ENCODE peak calls at places on chromosomes 5 and 9, in six cellular contexts. One of them, this sample, is unnamed.

GRCh38 chr5:131150408-131150807 is 14.6 kb downstream of the HINT1 start:
- DNase-seq in coronary artery: no peak
- DNase-seq in GM12864: no peak
- DNase-seq in osteoblast: no peak
- DNase-seq in cardiac muscle cell: no peak
- DNase-seq in IMR-90: no peak
- DNase-seq in this sample: no peak

GRCh38 chr9:118578467-118578866 is 790.8 kb downstream of the BRINP1 start:
- DNase-seq in coronary artery: no peak
- DNase-seq in GM12864: no peak
- DNase-seq in osteoblast: no peak
- DNase-seq in cardiac muscle cell: no peak
- DNase-seq in IMR-90: no peak
- DNase-seq in this sample: peak

GRCh38 chr5:135989686-135990085 is 34.9 kb upstream of the LECT2 start:
- DNase-seq in coronary artery: no peak
- DNase-seq in GM12864: no peak
- DNase-seq in osteoblast: no peak
- DNase-seq in cardiac muscle cell: no peak
- DNase-seq in IMR-90: no peak
- DNase-seq in this sample: no peak

GRCh38 chr9:105390901-105391300 is 56.9 kb upstream of the FSD1L start:
- DNase-seq in coronary artery: no peak
- DNase-seq in GM12864: no peak
- DNase-seq in osteoblast: no peak
- DNase-seq in cardiac muscle cell: no peak
- DNase-seq in IMR-90: no peak
- DNase-seq in this sample: no peak

GRCh38 chr5:38257236-38258036 is 923 bp upstream of the EGFLAM start:
- DNase-seq in coronary artery: no peak
- DNase-seq in GM12864: no peak
- DNase-seq in osteoblast: no peak
- DNase-seq in cardiac muscle cell: peak
- DNase-seq in IMR-90: no peak
- DNase-seq in this sample: no peak

GRCh38 chr9:8234286-8234819 is 434.8 kb upstream of the DMAC1 start:
- DNase-seq in coronary artery: no peak
- DNase-seq in GM12864: no peak
- DNase-seq in osteoblast: no peak
- DNase-seq in cardiac muscle cell: no peak
- DNase-seq in IMR-90: no peak
- DNase-seq in this sample: no peak

GRCh38 chr9:11064853-11065252 is 452.1 kb upstream of the PTPRD start:
- DNase-seq in coronary artery: no peak
- DNase-seq in GM12864: no peak
- DNase-seq in osteoblast: no peak
- DNase-seq in cardiac muscle cell: no peak
- DNase-seq in IMR-90: no peak
- DNase-seq in this sample: no peak

GRCh38 chr9:17636359-17636758 is 57.5 kb downstream of the SH3GL2 start:
- DNase-seq in coronary artery: no peak
- DNase-seq in GM12864: no peak
- DNase-seq in osteoblast: no peak
- DNase-seq in cardiac muscle cell: no peak
- DNase-seq in IMR-90: no peak
- DNase-seq in this sample: no peak

GRCh38 chr5:14181299-14181968 is 38.3 kb downstream of the TRIO start:
- DNase-seq in coronary artery: no peak
- DNase-seq in GM12864: no peak
- DNase-seq in osteoblast: no peak
- DNase-seq in cardiac muscle cell: no peak
- DNase-seq in IMR-90: no peak
- DNase-seq in this sample: no peak

GRCh38 chr5:140131967-140132409 is 6.3 kb downstream of the IGIP start:
- DNase-seq in coronary artery: no peak
- DNase-seq in GM12864: no peak
- DNase-seq in osteoblast: no peak
- DNase-seq in cardiac muscle cell: no peak
- DNase-seq in IMR-90: peak
- DNase-seq in this sample: peak

GRCh38 chr9:92656537-92656925 is 13.4 kb downstream of the IPPK start:
- DNase-seq in coronary artery: no peak
- DNase-seq in GM12864: no peak
- DNase-seq in osteoblast: peak
- DNase-seq in cardiac muscle cell: no peak
- DNase-seq in IMR-90: no peak
- DNase-seq in this sample: no peak

GRCh38 chr9:91407580-91408275 is 15.9 kb downstream of the NFIL3 start:
- DNase-seq in coronary artery: no peak
- DNase-seq in GM12864: no peak
- DNase-seq in osteoblast: peak
- DNase-seq in cardiac muscle cell: no peak
- DNase-seq in IMR-90: no peak
- DNase-seq in this sample: no peak

GRCh38 chr5:179746872-179747271 is 14.2 kb downstream of the MAML1 start:
- DNase-seq in coronary artery: no peak
- DNase-seq in GM12864: no peak
- DNase-seq in osteoblast: no peak
- DNase-seq in cardiac muscle cell: no peak
- DNase-seq in IMR-90: no peak
- DNase-seq in this sample: no peak

GRCh38 chr5:124061663-124062062 is 549.7 kb downstream of the CSNK1G3 start:
- DNase-seq in coronary artery: no peak
- DNase-seq in GM12864: no peak
- DNase-seq in osteoblast: no peak
- DNase-seq in cardiac muscle cell: no peak
- DNase-seq in IMR-90: peak
- DNase-seq in this sample: peak

GRCh38 chr5:8961219-8961618 is 584.7 kb downstream of the SEMA5A start:
- DNase-seq in coronary artery: no peak
- DNase-seq in GM12864: no peak
- DNase-seq in osteoblast: no peak
- DNase-seq in cardiac muscle cell: no peak
- DNase-seq in IMR-90: no peak
- DNase-seq in this sample: no peak

GRCh38 chr5:16508730-16509531 is 43.3 kb upstream of the ZNF622 start:
- DNase-seq in coronary artery: no peak
- DNase-seq in GM12864: no peak
- DNase-seq in osteoblast: no peak
- DNase-seq in cardiac muscle cell: peak
- DNase-seq in IMR-90: no peak
- DNase-seq in this sample: peak

GRCh38 chr9:114448706-114449105 is 56.6 kb downstream of the WHRN start:
- DNase-seq in coronary artery: peak
- DNase-seq in GM12864: no peak
- DNase-seq in osteoblast: peak
- DNase-seq in cardiac muscle cell: no peak
- DNase-seq in IMR-90: peak
- DNase-seq in this sample: peak

GRCh38 chr9:117278020-117278419 is 136.8 kb downstream of the ASTN2 start:
- DNase-seq in coronary artery: no peak
- DNase-seq in GM12864: no peak
- DNase-seq in osteoblast: no peak
- DNase-seq in cardiac muscle cell: no peak
- DNase-seq in IMR-90: no peak
- DNase-seq in this sample: no peak
- H3K4me3 ChIP-seq in coronary artery: no peak
- H3K4me3 ChIP-seq in GM12864: no peak
- H3K4me3 ChIP-seq in osteoblast: no peak
- H3K4me3 ChIP-seq in cardiac muscle cell: no peak
- H3K4me3 ChIP-seq in IMR-90: no peak
- H3K4me3 ChIP-seq in this sample: no peak

GRCh38 chr9:4984171-4984570 is 901 bp upstream of the JAK2 start:
- DNase-seq in coronary artery: no peak
- DNase-seq in GM12864: no peak
- DNase-seq in osteoblast: no peak
- DNase-seq in cardiac muscle cell: no peak
- DNase-seq in IMR-90: no peak
- DNase-seq in this sample: no peak

GRCh38 chr9:4986783-4987182 is 1.7 kb downstream of the JAK2 start:
- DNase-seq in coronary artery: no peak
- DNase-seq in GM12864: no peak
- DNase-seq in osteoblast: no peak
- DNase-seq in cardiac muscle cell: no peak
- DNase-seq in IMR-90: no peak
- DNase-seq in this sample: no peak

GRCh38 chr9:4984571-4985375 is at the start of gene JAK2:
- DNase-seq in coronary artery: peak
- DNase-seq in GM12864: peak
- DNase-seq in osteoblast: peak
- DNase-seq in cardiac muscle cell: peak
- DNase-seq in IMR-90: peak
- DNase-seq in this sample: peak

GRCh38 chr9:4986291-4986690 is 1.2 kb downstream of the JAK2 start:
- DNase-seq in coronary artery: no peak
- DNase-seq in GM12864: no peak
- DNase-seq in osteoblast: peak
- DNase-seq in cardiac muscle cell: no peak
- DNase-seq in IMR-90: peak
- DNase-seq in this sample: no peak

GRCh38 chr9:4985376-4986266 is 549 bp downstream of the JAK2 start:
- DNase-seq in coronary artery: no peak
- DNase-seq in GM12864: no peak
- DNase-seq in osteoblast: peak
- DNase-seq in cardiac muscle cell: peak
- DNase-seq in IMR-90: peak
- DNase-seq in this sample: peak
- TF ChIP-seq CTCF in coronary artery: no peak
- TF ChIP-seq CTCF in GM12864: no peak
- TF ChIP-seq CTCF in osteoblast: no peak
- TF ChIP-seq CTCF in cardiac muscle cell: no peak
- TF ChIP-seq CTCF in IMR-90: no peak
- TF ChIP-seq CTCF in this sample: no peak

DNA sequence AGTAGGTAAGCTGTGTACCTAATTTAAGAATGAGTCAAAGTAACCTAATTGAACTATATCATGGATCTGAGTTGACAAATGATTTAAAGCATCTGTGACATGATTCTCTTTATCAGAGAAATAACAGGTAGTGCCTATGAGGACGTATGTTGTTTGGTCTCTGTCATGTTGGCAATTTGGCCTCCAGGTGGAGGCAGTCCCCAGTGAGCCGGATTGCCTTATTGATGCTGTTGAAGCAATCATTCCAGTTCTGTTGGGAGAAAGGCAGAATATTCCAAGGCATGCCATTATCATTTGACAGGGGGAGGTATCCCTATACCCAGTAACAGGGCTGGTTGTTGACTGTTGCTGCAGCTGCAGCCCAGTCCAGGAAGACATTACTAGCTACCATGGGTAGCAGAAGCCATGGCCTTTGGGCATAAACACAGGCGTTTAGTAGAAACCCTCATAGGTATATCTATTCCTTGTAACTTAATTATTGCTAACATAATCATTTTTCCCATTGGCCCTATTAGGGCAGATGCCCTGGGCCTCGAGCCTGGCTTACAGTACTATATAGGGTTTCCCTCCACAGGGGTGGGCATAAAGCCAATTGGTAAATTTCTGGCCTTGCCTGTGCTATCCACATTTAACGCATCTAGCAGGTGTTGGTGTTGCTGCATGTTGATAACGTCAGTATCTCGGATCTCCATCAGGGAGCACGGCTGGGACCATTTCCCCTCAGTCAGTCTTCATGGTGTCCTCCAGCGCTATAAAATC is 12.2 kb upstream of the SLC22A4 start:
- DNase-seq in coronary artery: no peak
- DNase-seq in GM12864: no peak
- DNase-seq in osteoblast: no peak
- DNase-seq in cardiac muscle cell: no peak
- DNase-seq in IMR-90: no peak
- DNase-seq in this sample: no peak
- H3K4me3 ChIP-seq in coronary artery: no peak
- H3K4me3 ChIP-seq in GM12864: no peak
- H3K4me3 ChIP-seq in osteoblast: no peak
- H3K4me3 ChIP-seq in cardiac muscle cell: no peak
- H3K4me3 ChIP-seq in IMR-90: no peak
- H3K4me3 ChIP-seq in this sample: no peak

GRCh38 chr9:12891588-12891987 is 116.8 kb downstream of the LURAP1L start:
- DNase-seq in coronary artery: no peak
- DNase-seq in GM12864: no peak
- DNase-seq in osteoblast: no peak
- DNase-seq in cardiac muscle cell: no peak
- DNase-seq in IMR-90: no peak
- DNase-seq in this sample: no peak
- TF ChIP-seq CTCF in coronary artery: no peak
- TF ChIP-seq CTCF in GM12864: no peak
- TF ChIP-seq CTCF in osteoblast: no peak
- TF ChIP-seq CTCF in cardiac muscle cell: no peak
- TF ChIP-seq CTCF in IMR-90: no peak
- TF ChIP-seq CTCF in this sample: no peak

GRCh38 chr5:69505306-69505705 is 12.7 kb downstream of the OCLN start:
- DNase-seq in coronary artery: no peak
- DNase-seq in GM12864: no peak
- DNase-seq in osteoblast: no peak
- DNase-seq in cardiac muscle cell: no peak
- DNase-seq in IMR-90: no peak
- DNase-seq in this sample: no peak

GRCh38 chr5:69512740-69513260 is 20.2 kb downstream of the OCLN start:
- DNase-seq in coronary artery: no peak
- DNase-seq in GM12864: no peak
- DNase-seq in osteoblast: peak
- DNase-seq in cardiac muscle cell: no peak
- DNase-seq in IMR-90: peak
- DNase-seq in this sample: peak

GRCh38 chr5:69509212-69509611 is 16.6 kb downstream of the OCLN start:
- DNase-seq in coronary artery: no peak
- DNase-seq in GM12864: no peak
- DNase-seq in osteoblast: no peak
- DNase-seq in cardiac muscle cell: no peak
- DNase-seq in IMR-90: no peak
- DNase-seq in this sample: no peak

DNA sequence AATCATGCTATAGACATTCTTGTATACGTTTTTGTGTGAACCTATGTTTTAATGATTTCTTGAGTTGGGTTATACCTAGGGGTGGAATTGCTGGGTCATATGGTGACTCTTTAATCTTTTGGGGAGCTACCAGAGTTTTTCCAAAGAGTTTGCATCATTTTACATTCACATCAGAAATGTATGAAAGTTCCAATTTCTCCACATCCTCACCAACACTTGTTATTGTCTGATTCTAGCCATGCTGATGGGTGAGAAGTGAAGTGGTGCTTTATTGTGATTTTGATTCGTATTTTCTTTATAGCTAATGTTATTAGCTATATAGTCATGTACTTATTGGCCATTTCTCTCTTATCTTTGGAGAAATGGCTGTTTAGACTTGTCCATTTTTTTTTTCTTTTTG is 18.1 kb downstream of the OCLN start:
- DNase-seq in coronary artery: no peak
- DNase-seq in GM12864: no peak
- DNase-seq in osteoblast: no peak
- DNase-seq in cardiac muscle cell: no peak
- DNase-seq in IMR-90: no peak
- DNase-seq in this sample: no peak
- H3K4me3 ChIP-seq in coronary artery: no peak
- H3K4me3 ChIP-seq in GM12864: no peak
- H3K4me3 ChIP-seq in osteoblast: no peak
- H3K4me3 ChIP-seq in cardiac muscle cell: no peak
- H3K4me3 ChIP-seq in IMR-90: no peak
- H3K4me3 ChIP-seq in this sample: no peak

GRCh38 chr9:128271112-128271511 is 4.7 kb downstream of the GOLGA2 start:
- DNase-seq in coronary artery: no peak
- DNase-seq in GM12864: no peak
- DNase-seq in osteoblast: peak
- DNase-seq in cardiac muscle cell: no peak
- DNase-seq in IMR-90: no peak
- DNase-seq in this sample: no peak
- TF ChIP-seq CTCF in coronary artery: no peak
- TF ChIP-seq CTCF in GM12864: no peak
- TF ChIP-seq CTCF in osteoblast: no peak
- TF ChIP-seq CTCF in cardiac muscle cell: no peak
- TF ChIP-seq CTCF in IMR-90: no peak
- TF ChIP-seq CTCF in this sample: no peak

GRCh38 chr9:128249914-128250838 is 25.6 kb downstream of the GOLGA2 start:
- DNase-seq in coronary artery: no peak
- DNase-seq in GM12864: peak
- DNase-seq in osteoblast: peak
- DNase-seq in cardiac muscle cell: peak
- DNase-seq in IMR-90: peak
- DNase-seq in this sample: peak
- H3K4me3 ChIP-seq in coronary artery: peak
- H3K4me3 ChIP-seq in GM12864: peak
- H3K4me3 ChIP-seq in osteoblast: peak
- H3K4me3 ChIP-seq in cardiac muscle cell: peak
- H3K4me3 ChIP-seq in IMR-90: no peak
- H3K4me3 ChIP-seq in this sample: no peak

This sample was measured in AG10803.